ENCODE peak calls at places on chromosomes 7 and 10, in eight cellular contexts. Q is K562; H is SK-MEL-5; Y is hepatocyte; U is AG09309; M is NCI-H1105; P is activated naive CD4-positive, alpha-beta T cell treated with anti-CD3 and anti-CD28 coated beads, Interleukin-2, amount 50 U/mL, for 16 hours; T is NCI-H2107. R is an unnamed sample.

GRCh38 chr10:661891-662605 is 27.4 kb downstream of the DIP2C start:
- DNase-seq in Q (no peak), H (no peak), Y (no peak), U (no peak), M (peak; percentile 27), P (no peak), T (no peak), R (no peak)

GRCh38 chr10:76558996-76559888 is 1078.4 kb downstream of the KCNMA1 start:
- DNase-seq in Q (no peak), H (no peak), Y (peak; percentile 34), U (peak; percentile 79), M (no peak), P (no peak), T (no peak), R (peak; percentile 70)

GRCh38 chr7:35254496-35255416 is 856 bp upstream of the TBX20 start:
- DNase-seq in Q (no peak), H (no peak), Y (peak; percentile 28), U (no peak), M (no peak), P (no peak), T (no peak), R (no peak)

GRCh38 chr7:100353685-100354330 is 4.1 kb upstream of the PILRB start:
- DNase-seq in Q (no peak), H (no peak), Y (no peak), U (no peak), M (no peak), P (peak; percentile 52), T (no peak), R (no peak)

GRCh38 chr10:88125766-88126165 is 262.3 kb downstream of the PTEN start:
- DNase-seq in Q (no peak), H (no peak), Y (no peak), U (no peak), M (no peak), P (no peak), T (no peak), R (no peak)

GRCh38 chr10:109647627-109648026 is 275.7 kb downstream of the XPNPEP1 start:
- DNase-seq in Q (no peak), H (peak; percentile 7), Y (no peak), U (no peak), M (no peak), P (no peak), T (no peak), R (no peak)

GRCh38 chr10:100186813-100187212 is 984 bp upstream of the ERLIN1 start:
- DNase-seq in Q (peak; percentile 14), H (peak; percentile 9), Y (no peak), U (no peak), M (no peak), P (peak; percentile 37), T (no peak), R (no peak)

GRCh38 chr7:106196460-106197021 is 84.4 kb upstream of the SYPL1 start:
- DNase-seq in Q (no peak), H (no peak), Y (peak; percentile 34), U (no peak), M (no peak), P (no peak), T (no peak), R (no peak)

GRCh38 chr7:148014473-148014872 is 576.1 kb upstream of the C7orf33 start:
- DNase-seq in Q (no peak), H (no peak), Y (no peak), U (no peak), M (peak; percentile 74), P (no peak), T (peak; percentile 32), R (no peak)